ENCODE peak calls at places on chromosomes 7 and 10, in eight cellular contexts. H, F, N, Y, Z, M, T and X are unnamed samples.

GRCh38 chr7:27200761-27201230 is 905 bp upstream of the HOXA13 start:
- DNase-seq in H (peak; percentile 49), F (peak; percentile 38), N (no peak), Y (no peak), Z (no peak), M (no peak), T (no peak), X (no peak)

GRCh38 chr10:96512524-96512991 is 1.2 kb downstream of the TLL2 start:
- DNase-seq in H (peak; percentile 76), F (peak; percentile 67), N (peak; percentile 63), Y (no peak), Z (peak; percentile 53), M (no peak), T (peak; percentile 8), X (no peak)

GRCh38 chr7:157690833-157691382 is 354.1 kb downstream of the DNAJB6 start:
- DNase-seq in H (peak; percentile 94), F (peak; percentile 59), N (peak; percentile 20), Y (no peak), Z (peak; percentile 46), M (no peak), T (peak; percentile 63), X (no peak)

GRCh38 chr10:60883187-60883586 is 60.8 kb downstream of the RHOBTB1 start:
- DNase-seq in H (peak; percentile 51), F (no peak), N (peak; percentile 31), Y (no peak), Z (peak; percentile 50), M (no peak), T (no peak), X (no peak)

GRCh38 chr7:30842542-30843451 is 68.9 kb upstream of the AQP1 start:
- DNase-seq in H (no peak), F (peak; percentile 57), N (no peak), Y (no peak), Z (peak; percentile 23), M (no peak), T (no peak), X (no peak)

GRCh38 chr10:22552888-22553378 is 161.4 kb downstream of the PIP4K2A start:
- DNase-seq in H (peak; percentile 55), F (no peak), N (peak; percentile 25), Y (no peak), Z (no peak), M (no peak), T (no peak), X (peak; percentile 29)

GRCh38 chr10:90930070-90930837 is 9.4 kb upstream of the ANKRD1 start:
- DNase-seq in H (peak; percentile 74), F (no peak), N (peak; percentile 81), Y (peak; percentile 42), Z (no peak), M (no peak), T (no peak), X (no peak)

GRCh38 chr7:102860351-102860811 is 52.4 kb upstream of the LRRC17 start:
- DNase-seq in H (no peak), F (no peak), N (no peak), Y (peak; percentile 93), Z (no peak), M (no peak), T (no peak), X (no peak)

GRCh38 chr10:124504711-124505110 is 43.1 kb downstream of the LHPP start:
- DNase-seq in H (no peak), F (no peak), N (no peak), Y (no peak), Z (no peak), M (peak; percentile 29), T (no peak), X (no peak)

GRCh38 chr10:13496931-13497330 is 31.9 kb downstream of the BEND7 start:
- DNase-seq in H (peak; percentile 69), F (no peak), N (no peak), Y (no peak), Z (no peak), M (no peak), T (no peak), X (no peak)

GRCh38 chr10:113007343-113007771 is 57.3 kb downstream of the TCF7L2 start:
- DNase-seq in H (no peak), F (no peak), N (no peak), Y (no peak), Z (no peak), M (no peak), T (no peak), X (no peak)

GRCh38 chr7:92133737-92134270 is 473 bp downstream of the CYP51A1 start:
- DNase-seq in H (peak; percentile 92), F (peak; percentile 88), N (peak; percentile 82), Y (peak; percentile 36), Z (peak; percentile 85), M (peak; percentile 83), T (peak; percentile 91), X (no peak)

GRCh38 chr10:22752272-22752671 is 37.9 kb upstream of the PIP4K2A start:
- DNase-seq in H (no peak), F (no peak), N (no peak), Y (no peak), Z (no peak), M (no peak), T (no peak), X (no peak)

GRCh38 chr10:25867321-25867720 is 66.7 kb upstream of the MYO3A start:
- DNase-seq in H (no peak), F (no peak), N (no peak), Y (no peak), Z (no peak), M (no peak), T (no peak), X (no peak)

GRCh38 chr10:34932235-34932634 is 117.1 kb upstream of the PARD3 start:
- DNase-seq in H (no peak), F (no peak), N (no peak), Y (no peak), Z (no peak), M (no peak), T (no peak), X (no peak)

GRCh38 chr7:39624202-39624807 is 933 bp downstream of the RALA start:
- DNase-seq in H (peak; percentile 47), F (no peak), N (no peak), Y (no peak), Z (no peak), M (no peak), T (no peak), X (no peak)

GRCh38 chr10:93445097-93445960 is 36.8 kb downstream of the MYOF start:
- DNase-seq in H (peak; percentile 97), F (peak; percentile 95), N (peak; percentile 95), Y (peak; percentile 93), Z (peak; percentile 88), M (peak; percentile 94), T (peak; percentile 66), X (no peak)
- TF ChIP-seq CTCF in H (no peak), F (no peak), N (no peak), Y (no peak), Z (no peak), M (no peak), T (no peak), X (no peak)

GRCh38 chr7:132685301-132685700 is 109.0 kb upstream of the PLXNA4 start:
- DNase-seq in H (no peak), F (no peak), N (no peak), Y (no peak), Z (no peak), M (no peak), T (no peak), X (no peak)

GRCh38 chr7:132680590-132680989 is 104.3 kb upstream of the PLXNA4 start:
- DNase-seq in H (no peak), F (no peak), N (no peak), Y (no peak), Z (no peak), M (no peak), T (no peak), X (no peak)

GRCh38 chr7:132687016-132687415 is 110.7 kb upstream of the PLXNA4 start:
- DNase-seq in H (no peak), F (no peak), N (no peak), Y (no peak), Z (no peak), M (no peak), T (no peak), X (no peak)

GRCh38 chr7:132687981-132688383 is 111.7 kb upstream of the PLXNA4 start:
- DNase-seq in H (peak; percentile 75), F (no peak), N (no peak), Y (no peak), Z (no peak), M (no peak), T (no peak), X (peak; percentile 31)

DNA sequence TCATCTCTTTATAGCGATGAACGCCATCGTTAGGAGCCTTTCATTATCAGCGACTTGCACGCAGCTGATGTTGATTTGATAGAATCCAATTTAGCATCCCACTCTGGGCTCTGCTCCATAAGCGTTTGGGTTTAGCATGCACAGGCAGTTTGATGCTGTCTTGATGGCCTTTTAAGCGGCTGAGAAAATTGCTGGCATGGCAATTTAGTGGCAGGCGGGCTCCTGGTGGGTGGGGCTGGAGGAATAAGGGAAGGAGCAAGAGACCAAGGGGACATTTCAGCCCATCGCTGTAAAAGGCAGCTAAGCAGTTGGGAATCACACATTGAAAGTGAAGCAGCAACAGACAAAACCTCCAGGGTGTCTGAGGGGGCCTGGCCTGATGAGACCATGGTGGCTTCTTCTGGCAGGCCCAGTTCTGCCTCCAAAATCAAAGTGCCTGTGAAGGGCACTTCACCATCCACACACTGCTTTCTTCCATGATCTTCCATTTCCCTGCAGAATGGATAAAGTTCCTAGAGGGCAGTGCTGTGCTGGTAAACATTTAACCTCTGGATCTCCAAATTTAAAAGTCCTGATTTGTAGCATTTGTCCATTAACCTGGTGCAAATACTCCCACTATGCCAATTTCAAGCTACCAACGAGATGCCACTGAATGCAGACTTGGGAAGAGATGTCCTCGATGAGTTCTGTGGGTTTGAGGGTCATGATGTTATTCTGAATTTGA is 107.9 kb upstream of the PLXNA4 start:
- DNase-seq in H (no peak), F (no peak), N (no peak), Y (no peak), Z (no peak), M (no peak), T (no peak), X (no peak)
- TF ChIP-seq CTCF in H (peak; percentile 25), F (no peak), N (peak; percentile 11), Y (no peak), Z (no peak), M (no peak), T (no peak), X (no peak)

DNA sequence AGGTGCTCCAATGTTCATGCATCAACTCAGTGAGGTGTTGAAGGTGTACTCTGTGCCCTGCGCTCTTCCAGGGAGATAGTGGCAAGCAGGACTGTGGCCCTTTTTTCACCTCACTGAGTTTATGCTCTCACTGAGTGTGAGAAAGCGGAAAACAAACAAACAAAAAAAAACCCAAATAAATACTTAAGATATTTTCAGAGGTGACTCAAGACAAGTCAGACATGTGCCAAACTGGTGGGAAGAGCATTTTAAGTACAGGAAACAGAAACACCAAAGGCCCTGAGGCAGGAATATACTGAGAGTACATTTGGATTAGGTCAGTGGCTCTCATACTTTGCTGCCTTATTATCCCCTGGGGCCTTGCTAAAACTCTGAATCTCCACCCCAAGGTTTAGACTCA is 111.9 kb upstream of the IGFBP3 start:
- DNase-seq in H (no peak), F (no peak), N (no peak), Y (no peak), Z (no peak), M (no peak), T (no peak), X (no peak)
- TF ChIP-seq CTCF in H (no peak), F (no peak), N (no peak), Y (no peak), Z (no peak), M (no peak), T (no peak), X (no peak)

DNA sequence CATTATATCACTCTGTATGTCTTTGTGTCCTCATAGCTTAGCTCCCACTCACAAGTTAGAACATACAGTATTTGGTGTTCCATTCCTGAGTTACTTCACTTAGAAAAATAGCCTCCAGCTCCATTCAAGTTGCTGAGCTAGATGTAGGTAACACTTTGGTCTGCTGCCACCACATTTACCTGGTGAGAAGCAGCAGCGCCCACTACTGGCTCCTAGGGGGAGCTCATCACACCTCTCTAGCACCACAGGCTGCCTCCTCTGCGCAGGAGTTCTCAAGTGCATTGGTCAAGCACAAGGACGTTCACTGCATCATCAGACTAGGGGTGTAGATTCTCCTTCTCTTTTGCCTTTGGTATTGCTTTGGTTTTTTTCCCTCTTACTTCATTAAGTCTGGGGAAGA is 530.9 kb upstream of the AUTS2 start:
- DNase-seq in H (peak; percentile 68), F (no peak), N (peak; percentile 47), Y (no peak), Z (no peak), M (no peak), T (no peak), X (no peak)
- TF ChIP-seq CTCF in H (peak; percentile 74), F (peak; percentile 19), N (peak; percentile 58), Y (no peak), Z (no peak), M (no peak), T (peak; percentile 55), X (peak; percentile 37)